ENCODE peak calls at places on chromosome 18, in ten cellular contexts. One of them, this sample, is unnamed.

GRCh38 chr18:26190506-26190905 is 35.7 kb upstream of the TAF4B start:
- DNase-seq in posterior cingulate gyrus: no peak
- DNase-seq in iPS-NIHi11: no peak
- DNase-seq in activated T-helper 9 cell treated with anti-CD3 and anti-CD28 coated beads, Interleukin-2, amount 50 U/mL, for 16 hours: peak; percentile 3
- DNase-seq in right atrium auricular region: no peak
- DNase-seq in iris pigment epithelial cell: no peak
- DNase-seq in mucosa of gallbladder: no peak
- DNase-seq in AG10803: no peak
- DNase-seq in EL: no peak
- DNase-seq in stimulated activated CD4-positive, alpha-beta T cell treated with anti-CD3 and anti-CD28 coated beads, TNF-alpha, amount 100 ng/mL, for 4 hours: peak; percentile 6
- DNase-seq in this sample: no peak

GRCh38 chr18:13220326-13220991 is 1.9 kb downstream of the LDLRAD4 start:
- DNase-seq in EL: no peak
- DNase-seq in posterior cingulate gyrus: no peak
- DNase-seq in mucosa of gallbladder: no peak
- DNase-seq in AG10803: no peak
- DNase-seq in stimulated activated CD4-positive, alpha-beta T cell treated with anti-CD3 and anti-CD28 coated beads, TNF-alpha, amount 100 ng/mL, for 4 hours: no peak
- DNase-seq in iris pigment epithelial cell: no peak
- DNase-seq in right atrium auricular region: peak; percentile 58
- DNase-seq in iPS-NIHi11: no peak
- DNase-seq in activated T-helper 9 cell treated with anti-CD3 and anti-CD28 coated beads, Interleukin-2, amount 50 U/mL, for 16 hours: no peak
- DNase-seq in this sample: no peak

GRCh38 chr18:33711514-33711913 is 133.5 kb downstream of the ASXL3 start:
- DNase-seq in right atrium auricular region: no peak
- DNase-seq in posterior cingulate gyrus: no peak
- DNase-seq in activated T-helper 9 cell treated with anti-CD3 and anti-CD28 coated beads, Interleukin-2, amount 50 U/mL, for 16 hours: no peak
- DNase-seq in EL: no peak
- DNase-seq in mucosa of gallbladder: no peak
- DNase-seq in iris pigment epithelial cell: no peak
- DNase-seq in AG10803: no peak
- DNase-seq in stimulated activated CD4-positive, alpha-beta T cell treated with anti-CD3 and anti-CD28 coated beads, TNF-alpha, amount 100 ng/mL, for 4 hours: no peak
- DNase-seq in iPS-NIHi11: no peak
- DNase-seq in this sample: no peak

GRCh38 chr18:35290070-35290735 is at the start of gene ZSCAN30:
- DNase-seq in right atrium auricular region: peak; percentile 93
- DNase-seq in AG10803: peak; percentile 94
- DNase-seq in iPS-NIHi11: peak; percentile 100
- DNase-seq in posterior cingulate gyrus: peak; percentile 94
- DNase-seq in iris pigment epithelial cell: peak; percentile 95
- DNase-seq in mucosa of gallbladder: peak; percentile 95
- DNase-seq in activated T-helper 9 cell treated with anti-CD3 and anti-CD28 coated beads, Interleukin-2, amount 50 U/mL, for 16 hours: peak; percentile 93
- DNase-seq in EL: peak; percentile 94
- DNase-seq in stimulated activated CD4-positive, alpha-beta T cell treated with anti-CD3 and anti-CD28 coated beads, TNF-alpha, amount 100 ng/mL, for 4 hours: peak; percentile 91
- DNase-seq in this sample: peak; percentile 96

GRCh38 chr18:24763765-24764548 is 303.5 kb downstream of the HRH4 start:
- DNase-seq in EL: peak; percentile 3
- DNase-seq in stimulated activated CD4-positive, alpha-beta T cell treated with anti-CD3 and anti-CD28 coated beads, TNF-alpha, amount 100 ng/mL, for 4 hours: no peak
- DNase-seq in right atrium auricular region: no peak
- DNase-seq in iPS-NIHi11: no peak
- DNase-seq in mucosa of gallbladder: peak; percentile 22
- DNase-seq in iris pigment epithelial cell: no peak
- DNase-seq in AG10803: peak; percentile 73
- DNase-seq in posterior cingulate gyrus: no peak
- DNase-seq in activated T-helper 9 cell treated with anti-CD3 and anti-CD28 coated beads, Interleukin-2, amount 50 U/mL, for 16 hours: no peak
- DNase-seq in this sample: no peak

GRCh38 chr18:5431836-5432575 is 111.8 kb downstream of the EPB41L3 start:
- DNase-seq in iPS-NIHi11: no peak
- DNase-seq in EL: no peak
- DNase-seq in stimulated activated CD4-positive, alpha-beta T cell treated with anti-CD3 and anti-CD28 coated beads, TNF-alpha, amount 100 ng/mL, for 4 hours: no peak
- DNase-seq in AG10803: no peak
- DNase-seq in posterior cingulate gyrus: no peak
- DNase-seq in activated T-helper 9 cell treated with anti-CD3 and anti-CD28 coated beads, Interleukin-2, amount 50 U/mL, for 16 hours: no peak
- DNase-seq in iris pigment epithelial cell: no peak
- DNase-seq in right atrium auricular region: no peak
- DNase-seq in mucosa of gallbladder: no peak
- DNase-seq in this sample: no peak

GRCh38 chr18:48228301-48228715 is 180.9 kb downstream of the ZBTB7C start:
- DNase-seq in right atrium auricular region: peak; percentile 85
- DNase-seq in mucosa of gallbladder: no peak
- DNase-seq in posterior cingulate gyrus: no peak
- DNase-seq in EL: no peak
- DNase-seq in iPS-NIHi11: no peak
- DNase-seq in AG10803: peak; percentile 8
- DNase-seq in activated T-helper 9 cell treated with anti-CD3 and anti-CD28 coated beads, Interleukin-2, amount 50 U/mL, for 16 hours: no peak
- DNase-seq in iris pigment epithelial cell: peak; percentile 3
- DNase-seq in stimulated activated CD4-positive, alpha-beta T cell treated with anti-CD3 and anti-CD28 coated beads, TNF-alpha, amount 100 ng/mL, for 4 hours: no peak
- DNase-seq in this sample: peak; percentile 50

GRCh38 chr18:36296591-36297418 is 708 bp upstream of the FHOD3 start:
- DNase-seq in iPS-NIHi11: peak; percentile 88
- DNase-seq in right atrium auricular region: no peak
- DNase-seq in AG10803: peak; percentile 87
- DNase-seq in mucosa of gallbladder: peak; percentile 31
- DNase-seq in iris pigment epithelial cell: peak; percentile 69
- DNase-seq in EL: peak; percentile 80
- DNase-seq in activated T-helper 9 cell treated with anti-CD3 and anti-CD28 coated beads, Interleukin-2, amount 50 U/mL, for 16 hours: no peak
- DNase-seq in posterior cingulate gyrus: peak; percentile 78
- DNase-seq in stimulated activated CD4-positive, alpha-beta T cell treated with anti-CD3 and anti-CD28 coated beads, TNF-alpha, amount 100 ng/mL, for 4 hours: no peak
- DNase-seq in this sample: peak; percentile 75

GRCh38 chr18:73638709-73639108 is 508.9 kb downstream of the FBXO15 start:
- DNase-seq in activated T-helper 9 cell treated with anti-CD3 and anti-CD28 coated beads, Interleukin-2, amount 50 U/mL, for 16 hours: no peak
- DNase-seq in mucosa of gallbladder: no peak
- DNase-seq in posterior cingulate gyrus: no peak
- DNase-seq in stimulated activated CD4-positive, alpha-beta T cell treated with anti-CD3 and anti-CD28 coated beads, TNF-alpha, amount 100 ng/mL, for 4 hours: no peak
- DNase-seq in iPS-NIHi11: no peak
- DNase-seq in iris pigment epithelial cell: peak; percentile 48
- DNase-seq in EL: peak; percentile 63
- DNase-seq in right atrium auricular region: no peak
- DNase-seq in AG10803: peak; percentile 44
- DNase-seq in this sample: no peak

GRCh38 chr18:27413495-27414401 is 228.6 kb upstream of the CHST9 start:
- DNase-seq in stimulated activated CD4-positive, alpha-beta T cell treated with anti-CD3 and anti-CD28 coated beads, TNF-alpha, amount 100 ng/mL, for 4 hours: no peak
- DNase-seq in activated T-helper 9 cell treated with anti-CD3 and anti-CD28 coated beads, Interleukin-2, amount 50 U/mL, for 16 hours: no peak
- DNase-seq in iPS-NIHi11: no peak
- DNase-seq in AG10803: peak; percentile 31
- DNase-seq in posterior cingulate gyrus: no peak
- DNase-seq in right atrium auricular region: peak; percentile 66
- DNase-seq in mucosa of gallbladder: peak; percentile 13
- DNase-seq in EL: no peak
- DNase-seq in iris pigment epithelial cell: peak; percentile 68
- DNase-seq in this sample: peak; percentile 97

GRCh38 chr18:62953663-62954062 is 238.3 kb downstream of the PHLPP1 start:
- DNase-seq in iris pigment epithelial cell: no peak
- DNase-seq in posterior cingulate gyrus: no peak
- DNase-seq in mucosa of gallbladder: no peak
- DNase-seq in stimulated activated CD4-positive, alpha-beta T cell treated with anti-CD3 and anti-CD28 coated beads, TNF-alpha, amount 100 ng/mL, for 4 hours: no peak
- DNase-seq in right atrium auricular region: no peak
- DNase-seq in activated T-helper 9 cell treated with anti-CD3 and anti-CD28 coated beads, Interleukin-2, amount 50 U/mL, for 16 hours: no peak
- DNase-seq in EL: no peak
- DNase-seq in AG10803: no peak
- DNase-seq in iPS-NIHi11: no peak
- DNase-seq in this sample: no peak

GRCh38 chr18:36025025-36025424 is 42.3 kb downstream of the RPRD1A start:
- DNase-seq in iPS-NIHi11: no peak
- DNase-seq in right atrium auricular region: no peak
- DNase-seq in AG10803: peak; percentile 55
- DNase-seq in iris pigment epithelial cell: peak; percentile 52
- DNase-seq in mucosa of gallbladder: no peak
- DNase-seq in stimulated activated CD4-positive, alpha-beta T cell treated with anti-CD3 and anti-CD28 coated beads, TNF-alpha, amount 100 ng/mL, for 4 hours: no peak
- DNase-seq in EL: peak; percentile 61
- DNase-seq in activated T-helper 9 cell treated with anti-CD3 and anti-CD28 coated beads, Interleukin-2, amount 50 U/mL, for 16 hours: no peak
- DNase-seq in posterior cingulate gyrus: no peak
- DNase-seq in this sample: no peak

GRCh38 chr18:34117319-34117718 is 107.4 kb downstream of the NOL4 start:
- DNase-seq in activated T-helper 9 cell treated with anti-CD3 and anti-CD28 coated beads, Interleukin-2, amount 50 U/mL, for 16 hours: no peak
- DNase-seq in mucosa of gallbladder: no peak
- DNase-seq in right atrium auricular region: no peak
- DNase-seq in AG10803: no peak
- DNase-seq in posterior cingulate gyrus: no peak
- DNase-seq in stimulated activated CD4-positive, alpha-beta T cell treated with anti-CD3 and anti-CD28 coated beads, TNF-alpha, amount 100 ng/mL, for 4 hours: no peak
- DNase-seq in iPS-NIHi11: peak; percentile 17
- DNase-seq in EL: no peak
- DNase-seq in iris pigment epithelial cell: no peak
- DNase-seq in this sample: no peak

GRCh38 chr18:63099848-63100625 is 219.5 kb downstream of the BCL2 start:
- DNase-seq in EL: no peak
- DNase-seq in mucosa of gallbladder: peak; percentile 87
- DNase-seq in posterior cingulate gyrus: no peak
- DNase-seq in iris pigment epithelial cell: no peak
- DNase-seq in activated T-helper 9 cell treated with anti-CD3 and anti-CD28 coated beads, Interleukin-2, amount 50 U/mL, for 16 hours: no peak
- DNase-seq in stimulated activated CD4-positive, alpha-beta T cell treated with anti-CD3 and anti-CD28 coated beads, TNF-alpha, amount 100 ng/mL, for 4 hours: no peak
- DNase-seq in iPS-NIHi11: no peak
- DNase-seq in AG10803: no peak
- DNase-seq in right atrium auricular region: no peak
- DNase-seq in this sample: no peak

GRCh38 chr18:37710731-37711130 is 145.1 kb upstream of the CELF4 start:
- DNase-seq in stimulated activated CD4-positive, alpha-beta T cell treated with anti-CD3 and anti-CD28 coated beads, TNF-alpha, amount 100 ng/mL, for 4 hours: no peak
- DNase-seq in mucosa of gallbladder: no peak
- DNase-seq in iris pigment epithelial cell: no peak
- DNase-seq in right atrium auricular region: no peak
- DNase-seq in EL: no peak
- DNase-seq in activated T-helper 9 cell treated with anti-CD3 and anti-CD28 coated beads, Interleukin-2, amount 50 U/mL, for 16 hours: no peak
- DNase-seq in AG10803: no peak
- DNase-seq in posterior cingulate gyrus: no peak
- DNase-seq in iPS-NIHi11: no peak
- DNase-seq in this sample: no peak

GRCh38 chr18:27843783-27844415 is 333.0 kb downstream of the CDH2 start:
- DNase-seq in mucosa of gallbladder: no peak
- DNase-seq in AG10803: peak; percentile 63
- DNase-seq in posterior cingulate gyrus: no peak
- DNase-seq in right atrium auricular region: no peak
- DNase-seq in stimulated activated CD4-positive, alpha-beta T cell treated with anti-CD3 and anti-CD28 coated beads, TNF-alpha, amount 100 ng/mL, for 4 hours: no peak
- DNase-seq in activated T-helper 9 cell treated with anti-CD3 and anti-CD28 coated beads, Interleukin-2, amount 50 U/mL, for 16 hours: no peak
- DNase-seq in EL: peak; percentile 95
- DNase-seq in iris pigment epithelial cell: peak; percentile 88
- DNase-seq in iPS-NIHi11: no peak
- DNase-seq in this sample: peak; percentile 52

GRCh38 chr18:12741351-12741750 is 38.5 kb downstream of the PSMG2 start:
- DNase-seq in stimulated activated CD4-positive, alpha-beta T cell treated with anti-CD3 and anti-CD28 coated beads, TNF-alpha, amount 100 ng/mL, for 4 hours: no peak
- DNase-seq in EL: peak; percentile 96
- DNase-seq in posterior cingulate gyrus: no peak
- DNase-seq in iPS-NIHi11: no peak
- DNase-seq in activated T-helper 9 cell treated with anti-CD3 and anti-CD28 coated beads, Interleukin-2, amount 50 U/mL, for 16 hours: no peak
- DNase-seq in mucosa of gallbladder: no peak
- DNase-seq in iris pigment epithelial cell: peak; percentile 83
- DNase-seq in AG10803: peak; percentile 29
- DNase-seq in right atrium auricular region: no peak
- DNase-seq in this sample: no peak

GRCh38 chr18:11310476-11311086 is 161.2 kb upstream of the PIEZO2 start:
- DNase-seq in right atrium auricular region: no peak
- DNase-seq in mucosa of gallbladder: peak; percentile 34
- DNase-seq in iPS-NIHi11: peak; percentile 53
- DNase-seq in activated T-helper 9 cell treated with anti-CD3 and anti-CD28 coated beads, Interleukin-2, amount 50 U/mL, for 16 hours: no peak
- DNase-seq in AG10803: peak; percentile 49
- DNase-seq in posterior cingulate gyrus: peak; percentile 57
- DNase-seq in EL: peak; percentile 60
- DNase-seq in stimulated activated CD4-positive, alpha-beta T cell treated with anti-CD3 and anti-CD28 coated beads, TNF-alpha, amount 100 ng/mL, for 4 hours: no peak
- DNase-seq in iris pigment epithelial cell: peak; percentile 38
- DNase-seq in this sample: peak; percentile 72

GRCh38 chr18:9387891-9388290 is 53.3 kb downstream of the TWSG1 start:
- DNase-seq in iPS-NIHi11: no peak
- DNase-seq in activated T-helper 9 cell treated with anti-CD3 and anti-CD28 coated beads, Interleukin-2, amount 50 U/mL, for 16 hours: no peak
- DNase-seq in mucosa of gallbladder: no peak
- DNase-seq in posterior cingulate gyrus: no peak
- DNase-seq in EL: no peak
- DNase-seq in iris pigment epithelial cell: no peak
- DNase-seq in AG10803: no peak
- DNase-seq in right atrium auricular region: no peak
- DNase-seq in stimulated activated CD4-positive, alpha-beta T cell treated with anti-CD3 and anti-CD28 coated beads, TNF-alpha, amount 100 ng/mL, for 4 hours: no peak
- DNase-seq in this sample: no peak

GRCh38 chr18:77032121-77032758 is 100.3 kb downstream of the MBP start:
- DNase-seq in stimulated activated CD4-positive, alpha-beta T cell treated with anti-CD3 and anti-CD28 coated beads, TNF-alpha, amount 100 ng/mL, for 4 hours: no peak
- DNase-seq in mucosa of gallbladder: no peak
- DNase-seq in EL: no peak
- DNase-seq in iris pigment epithelial cell: peak; percentile 19
- DNase-seq in posterior cingulate gyrus: no peak
- DNase-seq in activated T-helper 9 cell treated with anti-CD3 and anti-CD28 coated beads, Interleukin-2, amount 50 U/mL, for 16 hours: no peak
- DNase-seq in AG10803: no peak
- DNase-seq in iPS-NIHi11: no peak
- DNase-seq in right atrium auricular region: no peak
- DNase-seq in this sample: no peak

GRCh38 chr18:66742832-66743231 is 138.9 kb upstream of the CDH19 start:
- DNase-seq in iris pigment epithelial cell: no peak
- DNase-seq in mucosa of gallbladder: no peak
- DNase-seq in posterior cingulate gyrus: no peak
- DNase-seq in iPS-NIHi11: no peak
- DNase-seq in stimulated activated CD4-positive, alpha-beta T cell treated with anti-CD3 and anti-CD28 coated beads, TNF-alpha, amount 100 ng/mL, for 4 hours: no peak
- DNase-seq in right atrium auricular region: no peak
- DNase-seq in AG10803: no peak
- DNase-seq in activated T-helper 9 cell treated with anti-CD3 and anti-CD28 coated beads, Interleukin-2, amount 50 U/mL, for 16 hours: no peak
- DNase-seq in EL: no peak
- DNase-seq in this sample: no peak

GRCh38 chr18:78230911-78231310 is 748.7 kb upstream of the SALL3 start:
- DNase-seq in mucosa of gallbladder: no peak
- DNase-seq in stimulated activated CD4-positive, alpha-beta T cell treated with anti-CD3 and anti-CD28 coated beads, TNF-alpha, amount 100 ng/mL, for 4 hours: no peak
- DNase-seq in iPS-NIHi11: no peak
- DNase-seq in iris pigment epithelial cell: no peak
- DNase-seq in posterior cingulate gyrus: no peak
- DNase-seq in EL: no peak
- DNase-seq in activated T-helper 9 cell treated with anti-CD3 and anti-CD28 coated beads, Interleukin-2, amount 50 U/mL, for 16 hours: no peak
- DNase-seq in right atrium auricular region: no peak
- DNase-seq in AG10803: no peak
- DNase-seq in this sample: no peak

This sample was measured in myocyte.